ENCODE peak calls at places on chromosomes 4 and X, in six cellular contexts. One of them, this sample, is unnamed.

GRCh38 chr4:33386761-33387160 is 2666.6 kb downstream of the PCDH7 start:
- DNase-seq in sciatic nerve: no peak
- DNase-seq in choroid plexus epithelial cell: peak
- DNase-seq in upper lobe of right lung: no peak
- DNase-seq in head of caudate nucleus: no peak
- DNase-seq in cardiac muscle cell: peak
- DNase-seq in this sample: no peak

GRCh38 chr4:58940167-58940566 is 1830.0 kb upstream of the IGFBP7 start:
- DNase-seq in head of caudate nucleus: no peak
- DNase-seq in upper lobe of right lung: no peak
- DNase-seq in cardiac muscle cell: no peak
- DNase-seq in sciatic nerve: no peak
- DNase-seq in choroid plexus epithelial cell: no peak
- DNase-seq in this sample: no peak

GRCh38 chr4:168803727-168804126 is 206.3 kb downstream of the CBR4 start:
- DNase-seq in choroid plexus epithelial cell: peak
- DNase-seq in sciatic nerve: no peak
- DNase-seq in head of caudate nucleus: no peak
- DNase-seq in upper lobe of right lung: no peak
- DNase-seq in cardiac muscle cell: peak
- DNase-seq in this sample: peak

GRCh38 chrX:100587846-100588245 is 3.1 kb downstream of the TNMD start:
- DNase-seq in sciatic nerve: no peak
- DNase-seq in choroid plexus epithelial cell: no peak
- DNase-seq in cardiac muscle cell: no peak
- DNase-seq in upper lobe of right lung: no peak
- DNase-seq in head of caudate nucleus: no peak
- DNase-seq in this sample: no peak

GRCh38 chr4:169185133-169185956 is 85.4 kb downstream of the SH3RF1 start:
- DNase-seq in head of caudate nucleus: no peak
- DNase-seq in sciatic nerve: no peak
- DNase-seq in cardiac muscle cell: peak
- DNase-seq in choroid plexus epithelial cell: peak
- DNase-seq in upper lobe of right lung: no peak
- DNase-seq in this sample: no peak

GRCh38 chrX:6660567-6661252 is 125.8 kb upstream of the VCX3A start:
- DNase-seq in cardiac muscle cell: no peak
- DNase-seq in sciatic nerve: no peak
- DNase-seq in choroid plexus epithelial cell: no peak
- DNase-seq in upper lobe of right lung: no peak
- DNase-seq in head of caudate nucleus: no peak
- DNase-seq in this sample: no peak

GRCh38 chr4:138522366-138522765 is 280.2 kb upstream of the SLC7A11 start:
- DNase-seq in upper lobe of right lung: no peak
- DNase-seq in cardiac muscle cell: peak
- DNase-seq in sciatic nerve: no peak
- DNase-seq in head of caudate nucleus: no peak
- DNase-seq in choroid plexus epithelial cell: peak
- DNase-seq in this sample: peak

GRCh38 chrX:107729558-107730297 is 45.9 kb downstream of the TSC22D3 start:
- DNase-seq in cardiac muscle cell: peak
- DNase-seq in upper lobe of right lung: no peak
- DNase-seq in sciatic nerve: no peak
- DNase-seq in choroid plexus epithelial cell: peak
- DNase-seq in head of caudate nucleus: no peak
- DNase-seq in this sample: no peak

GRCh38 chr4:54063224-54063623 is 1.2 kb downstream of the CHIC2 start:
- DNase-seq in upper lobe of right lung: no peak
- DNase-seq in choroid plexus epithelial cell: peak
- DNase-seq in cardiac muscle cell: peak
- DNase-seq in sciatic nerve: no peak
- DNase-seq in head of caudate nucleus: no peak
- DNase-seq in this sample: peak

GRCh38 chr4:189069782-189070181 is 870.9 kb upstream of the FRG1 start:
- DNase-seq in upper lobe of right lung: no peak
- DNase-seq in sciatic nerve: no peak
- DNase-seq in cardiac muscle cell: no peak
- DNase-seq in choroid plexus epithelial cell: no peak
- DNase-seq in head of caudate nucleus: no peak
- DNase-seq in this sample: peak

GRCh38 chr4:73869130-73870055 is at the start of gene CXCL1:
- DNase-seq in choroid plexus epithelial cell: peak
- DNase-seq in sciatic nerve: peak
- DNase-seq in cardiac muscle cell: peak
- DNase-seq in head of caudate nucleus: peak
- DNase-seq in upper lobe of right lung: peak
- DNase-seq in this sample: no peak

GRCh38 chr4:75598390-75598789 is 31.9 kb downstream of the CDKL2 start:
- DNase-seq in upper lobe of right lung: no peak
- DNase-seq in choroid plexus epithelial cell: peak
- DNase-seq in cardiac muscle cell: peak
- DNase-seq in sciatic nerve: no peak
- DNase-seq in head of caudate nucleus: no peak
- DNase-seq in this sample: peak

GRCh38 chr4:47031713-47032404 is 492 bp downstream of the GABRB1 start:
- DNase-seq in choroid plexus epithelial cell: no peak
- DNase-seq in head of caudate nucleus: peak
- DNase-seq in sciatic nerve: no peak
- DNase-seq in upper lobe of right lung: no peak
- DNase-seq in cardiac muscle cell: no peak
- DNase-seq in this sample: no peak